ENCODE peak calls at places on chromosomes 11 and 22, in four cellular contexts. U, F, J and Q are unnamed samples.

GRCh38 chr11:75509201-75509600 is 16.5 kb downstream of the GDPD5 start:
- DNase-seq in J (no peak), U (no peak), F (no peak), Q (no peak)

GRCh38 chr22:25848954-25849353 is 107.0 kb downstream of the MYO18B start:
- DNase-seq in J (no peak), F (no peak), U (no peak), Q (no peak)

GRCh38 chr11:33557201-33557600 is 143.4 kb downstream of the C11orf91 start:
- DNase-seq in J (peak; percentile 87), F (no peak), U (no peak), Q (peak; percentile 35)

GRCh38 chr11:94307101-94307791 is 2.9 kb downstream of the IZUMO1R start:
- DNase-seq in U (no peak), F (no peak), J (no peak), Q (no peak)

GRCh38 chr11:1336836-1337646 is 27.6 kb upstream of the TOLLIP start:
- DNase-seq in F (no peak), U (peak; percentile 42), J (no peak), Q (peak; percentile 41)

GRCh38 chr11:70088735-70089250 is 10.7 kb downstream of the ANO1 start:
- DNase-seq in J (no peak), U (no peak), F (no peak), Q (no peak)

GRCh38 chr11:100674212-100674611 is 12.9 kb upstream of the ARHGAP42 start:
- DNase-seq in J (no peak), U (no peak), F (peak; percentile 93), Q (no peak)

GRCh38 chr22:43851058-43851978 is 11.0 kb downstream of the SULT4A1 start:
- DNase-seq in F (no peak), U (no peak), J (no peak), Q (no peak)

GRCh38 chr11:94557992-94558391 is 9.2 kb upstream of the PIWIL4 start:
- DNase-seq in F (no peak), U (no peak), J (no peak), Q (peak; percentile 35)

GRCh38 chr22:33210129-33210784 is 152.1 kb upstream of the SYN3 start:
- DNase-seq in J (peak; percentile 46), U (peak; percentile 24), F (peak; percentile 36), Q (peak; percentile 70)

GRCh38 chr11:102620858-102621561 is 4.1 kb downstream of the MMP20 start:
- DNase-seq in F (peak; percentile 65), J (peak; percentile 49), U (no peak), Q (peak; percentile 16)

GRCh38 chr11:58502004-58502403 is 5.9 kb downstream of the OR5B21 start:
- DNase-seq in U (no peak), J (no peak), F (no peak), Q (no peak)

GRCh38 chr11:70612459-70613141 is 214.3 kb downstream of the CTTN start:
- DNase-seq in F (no peak), J (no peak), U (no peak), Q (no peak)

GRCh38 chr11:44634401-44635281 is 69.2 kb downstream of the CD82 start:
- DNase-seq in F (peak; percentile 86), J (peak; percentile 39), U (no peak), Q (peak; percentile 32)

GRCh38 chr11:28615542-28615941 is 507.4 kb downstream of the METTL15 start:
- DNase-seq in U (no peak), J (no peak), F (no peak), Q (peak; percentile 86)

GRCh38 chr22:33605201-33605600 is 315.1 kb downstream of the LARGE1 start:
- DNase-seq in U (no peak), F (no peak), J (no peak), Q (peak; percentile 64)

GRCh38 chr11:75539459-75540022 is 13.8 kb upstream of the GDPD5 start:
- DNase-seq in U (no peak), F (no peak), J (no peak), Q (peak; percentile 37)

GRCh38 chr11:15097411-15097810 is 17.3 kb upstream of the INSC start:
- DNase-seq in J (no peak), F (no peak), U (no peak), Q (no peak)

GRCh38 chr11:90747057-90747456 is 524.2 kb upstream of the CHORDC1 start:
- DNase-seq in F (peak; percentile 76), J (peak; percentile 96), U (no peak), Q (peak; percentile 7)

GRCh38 chr22:41787331-41787730 is 13.1 kb upstream of the CCDC134 start:
- DNase-seq in U (no peak), F (no peak), J (no peak), Q (no peak)

GRCh38 chr11:83047515-83048225 is 24.0 kb downstream of the RAB30 start:
- DNase-seq in F (peak; percentile 40), U (no peak), J (no peak), Q (peak; percentile 24)
- H3K4me1 ChIP-seq in F (peaks cover 31% of the 10 kb centered on the region), U (no peaks in the 10 kb centered on the region), J (peaks cover 65% of the 10 kb centered on the region), Q (peaks cover 47% of the 10 kb centered on the region)

DNA sequence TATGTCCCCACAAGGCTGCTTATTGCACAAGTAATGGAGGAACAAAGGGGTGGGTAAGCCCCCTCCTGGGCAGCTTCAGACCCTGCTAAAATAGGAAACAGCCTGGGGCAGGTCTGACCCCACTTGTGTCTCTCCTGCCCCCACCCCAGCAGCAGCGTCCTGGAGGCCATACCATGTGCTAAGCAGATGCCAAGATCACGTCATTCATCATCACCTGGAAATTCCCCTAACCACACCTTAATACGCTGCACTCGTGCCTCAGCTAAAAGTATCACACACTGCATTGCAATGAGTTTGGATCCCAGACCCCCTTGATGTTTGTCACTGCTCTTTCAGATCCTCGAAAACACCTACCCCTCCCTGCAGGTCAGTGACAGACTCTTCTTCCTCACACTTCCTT is 27.8 kb upstream of the GGTLC2 start:
- DNase-seq in U (no peak), F (no peak), J (no peak), Q (no peak)
- H3K9ac ChIP-seq in U (no peak overlapping the region), F (no peak overlapping the region), J (no peak overlapping the region), Q (no peak overlapping the region)

GRCh38 chr11:72648737-72649136 is 25.5 kb downstream of the PDE2A start:
- DNase-seq in U (no peak), F (no peak), J (no peak), Q (no peak)
- H3K4me1 ChIP-seq in U (no peaks in the 10 kb centered on the region), F (no peaks in the 10 kb centered on the region), J (peaks cover under 1% of the 10 kb centered on the region), Q (no peaks in the 10 kb centered on the region)

GRCh38 chr22:23939017-23939357 is 22.0 kb downstream of the GSTT2B start:
- DNase-seq in U (no peak), F (no peak), J (no peak), Q (no peak)
- H3K9ac ChIP-seq in U (no peak overlapping the region), F (no peak overlapping the region), J (no peak overlapping the region), Q (no peak overlapping the region)

GRCh38 chr11:35980646-35981402 is 37.0 kb downstream of the LDLRAD3 start:
- DNase-seq in U (no peak), F (peak; percentile 91), J (no peak), Q (no peak)
- H3K4me1 ChIP-seq in U (no peaks in the 10 kb centered on the region), F (peaks cover 9% of the 10 kb centered on the region), J (no peaks in the 10 kb centered on the region), Q (peaks cover 17% of the 10 kb centered on the region)

GRCh38 chr22:39148024-39148726 is 4.3 kb downstream of the CBX7 start:
- DNase-seq in J (no peak), U (no peak), F (no peak), Q (no peak)
- H3K9ac ChIP-seq in J (no peak overlapping the region), U (no peak overlapping the region), F (no peak overlapping the region), Q (no peak overlapping the region)

DNA sequence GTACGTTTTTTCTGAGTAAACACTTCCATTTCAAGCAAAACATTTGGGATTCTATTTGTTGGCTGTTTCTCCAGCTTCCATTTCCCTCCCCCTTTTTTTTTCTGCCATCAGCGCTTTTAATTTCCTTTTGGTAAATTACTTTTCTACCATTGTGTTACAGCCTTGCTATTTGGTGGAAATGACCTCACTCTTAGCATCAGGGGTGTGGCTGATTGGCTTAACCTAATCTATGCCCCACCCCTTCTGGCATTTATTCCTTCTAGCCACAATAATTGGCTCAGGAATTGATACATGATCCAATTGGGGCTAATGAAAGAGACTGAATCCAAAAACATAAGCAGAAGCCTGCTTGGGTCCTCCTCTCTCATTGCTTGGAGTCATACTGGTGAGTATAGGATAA is 402.3 kb upstream of the LRRC4C start:
- DNase-seq in J (no peak), U (no peak), F (no peak), Q (no peak)
- H3K4me1 ChIP-seq in J (no peaks in the 10 kb centered on the region), U (no peaks in the 10 kb centered on the region), F (no peaks in the 10 kb centered on the region), Q (no peaks in the 10 kb centered on the region)

DNA sequence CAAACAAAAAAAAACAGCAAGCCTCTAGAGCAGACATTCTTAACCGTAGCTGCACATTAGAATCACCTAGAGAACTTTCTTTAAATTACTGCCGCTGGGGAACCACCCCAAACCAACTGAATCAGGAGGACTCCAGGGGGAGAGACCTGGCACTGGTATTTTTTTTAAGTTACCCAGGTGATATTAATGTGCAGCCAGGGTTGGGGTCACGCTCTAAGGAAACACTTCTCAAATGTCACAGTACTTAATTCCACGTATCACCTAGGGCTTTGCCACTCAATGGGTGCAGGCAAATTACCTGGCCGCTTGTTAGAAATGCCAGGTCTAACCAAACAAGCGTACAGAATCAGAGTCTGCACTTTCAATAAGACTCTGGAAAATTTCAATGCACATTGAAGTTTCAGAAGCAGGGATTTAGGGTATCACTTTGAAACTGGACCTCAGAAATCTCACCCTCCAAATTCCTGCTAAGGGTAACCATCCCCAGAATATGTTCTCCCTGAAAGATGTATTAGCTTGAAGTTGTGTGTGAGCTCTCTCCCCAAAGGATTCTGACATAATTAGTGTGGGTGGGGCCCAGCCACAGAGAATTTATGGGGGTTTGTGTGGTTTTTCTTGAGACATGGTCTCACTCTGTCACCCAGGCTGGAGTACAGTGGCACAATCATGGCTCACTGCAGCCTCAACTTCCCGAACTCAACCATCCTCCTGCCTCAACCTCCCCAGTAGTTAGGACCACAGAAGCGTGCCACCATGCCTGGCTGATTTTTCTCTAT is 12.7 kb upstream of the ISX start:
- DNase-seq in F (no peak), J (no peak), U (no peak), Q (no peak)
- H3K9ac ChIP-seq in F (no peak overlapping the region), J (no peak overlapping the region), U (no peak overlapping the region), Q (no peak overlapping the region)

GRCh38 chr22:46087816-46088277 is 62.5 kb upstream of the PPARA start:
- DNase-seq in J (no peak), U (peak; percentile 78), F (peak; percentile 95), Q (peak; percentile 95)

GRCh38 chr22:46090631-46091201 is 59.6 kb upstream of the PPARA start:
- DNase-seq in J (peak; percentile 28), F (no peak), U (no peak), Q (no peak)

GRCh38 chr22:46090051-46090591 is 60.2 kb upstream of the PPARA start:
- DNase-seq in J (no peak), U (no peak), F (no peak), Q (no peak)

GRCh38 chr22:46088541-46089311 is 61.6 kb upstream of the PPARA start:
- DNase-seq in F (peak; percentile 72), U (no peak), J (no peak), Q (peak; percentile 80)

GRCh38 chr22:46089426-46090041 is 60.8 kb upstream of the PPARA start:
- DNase-seq in U (no peak), J (no peak), F (no peak), Q (no peak)
- H3K4me1 ChIP-seq in U (peaks cover 22% of the 10 kb centered on the region), J (peaks cover 49% of the 10 kb centered on the region), F (peaks cover 65% of the 10 kb centered on the region), Q (peaks cover 85% of the 10 kb centered on the region)

GRCh38 chr11:19577391-19577831 is 135.2 kb upstream of the NAV2 start:
- DNase-seq in F (no peak), J (no peak), U (no peak), Q (peak; percentile 31)
- H3K9ac ChIP-seq in F (no peak overlapping the region), J (peak overlapping the region; percentile 22), U (no peak overlapping the region), Q (peak overlapping the region; percentile 79)